ENCODE peak calls at places on chromosome 14, in four cellular contexts. T, R, A and C are unnamed samples.

GRCh38 chr14:22794533-22794932 is 20.7 kb downstream of the SLC7A7 start:
- DNase-seq in T (no peak), R (no peak), A (peak), C (no peak)

GRCh38 chr14:75459099-75459741 is 31.4 kb downstream of the JDP2 start:
- DNase-seq in T (peak), R (no peak), A (no peak), C (peak)

GRCh38 chr14:98692832-98693231 is 579.2 kb downstream of the BCL11B start:
- DNase-seq in T (no peak), R (no peak), A (no peak), C (no peak)

GRCh38 chr14:68718033-68718725 is 74.7 kb downstream of the ZFP36L1 start:
- DNase-seq in T (no peak), R (no peak), A (peak), C (peak)

GRCh38 chr14:68817513-68818212 is 24.8 kb upstream of the ZFP36L1 start:
- DNase-seq in T (no peak), R (no peak), A (no peak), C (no peak)

GRCh38 chr14:103526247-103526913 is 2.6 kb upstream of the TRMT61A start:
- DNase-seq in T (no peak), R (no peak), A (no peak), C (no peak)

GRCh38 chr14:76584271-76584702 is 177.0 kb upstream of the VASH1 start:
- DNase-seq in T (no peak), R (no peak), A (no peak), C (no peak)

GRCh38 chr14:51219473-51220448 is 20.3 kb upstream of the TMX1 start:
- DNase-seq in T (no peak), R (no peak), A (peak), C (peak)

GRCh38 chr14:58765375-58765774 is 127.6 kb downstream of the DACT1 start:
- DNase-seq in T (no peak), R (no peak), A (no peak), C (no peak)

GRCh38 chr14:59688224-59689170 is 111.9 kb upstream of the CCDC175 start:
- DNase-seq in T (peak), R (peak), A (peak), C (peak)

GRCh38 chr14:104799657-104800599 is 973 bp upstream of the ZBTB42 start:
- DNase-seq in T (peak), R (no peak), A (no peak), C (peak)

GRCh38 chr14:43483415-43483814 is 1023.7 kb downstream of the FSCB start:
- DNase-seq in T (no peak), R (no peak), A (no peak), C (no peak)

GRCh38 chr14:89445252-89445973 is 28.4 kb upstream of the FOXN3 start:
- DNase-seq in T (no peak), R (no peak), A (no peak), C (no peak)

GRCh38 chr14:94769413-94770250 is at the start of gene GSC:
- DNase-seq in T (peak), R (no peak), A (no peak), C (peak)

GRCh38 chr14:91111443-91111842 is 2.4 kb upstream of the DGLUCY start:
- DNase-seq in T (no peak), R (no peak), A (no peak), C (no peak)

GRCh38 chr14:63923422-63923752 is 70.6 kb downstream of the SYNE2 start:
- DNase-seq in T (no peak), R (no peak), A (no peak), C (no peak)

GRCh38 chr14:50816419-50817047 is 14.4 kb downstream of the NIN start:
- DNase-seq in T (no peak), R (no peak), A (no peak), C (no peak)

GRCh38 chr14:75303415-75303814 is 24.8 kb downstream of the FOS start:
- DNase-seq in T (peak), R (no peak), A (peak), C (peak)

GRCh38 chr14:54792288-54792687 is 110.3 kb downstream of the GCH1 start:
- DNase-seq in T (no peak), R (no peak), A (no peak), C (no peak)

GRCh38 chr14:71169028-71169427 is 261.8 kb downstream of the PCNX1 start:
- DNase-seq in T (no peak), R (no peak), A (peak), C (no peak)

GRCh38 chr14:76647699-76648298 is 113.5 kb upstream of the VASH1 start:
- DNase-seq in T (peak), R (peak), A (peak), C (peak)

GRCh38 chr14:102699416-102700110 is 77.7 kb upstream of the TRAF3 start:
- DNase-seq in T (no peak), R (no peak), A (no peak), C (no peak)

GRCh38 chr14:37550511-37550910 is 44.5 kb downstream of the FOXA1 start:
- DNase-seq in T (no peak), R (no peak), A (no peak), C (no peak)

GRCh38 chr14:59197695-59198262 is 9.3 kb downstream of the DAAM1 start:
- DNase-seq in T (no peak), R (no peak), A (no peak), C (peak)

GRCh38 chr14:104826858-104827172 is 25.9 kb downstream of the ZBTB42 start:
- DNase-seq in T (no peak), R (no peak), A (no peak), C (no peak)

GRCh38 chr14:104086661-104087461 is 1.4 kb downstream of the ASPG start:
- DNase-seq in T (no peak), R (no peak), A (no peak), C (no peak)

GRCh38 chr14:20757963-20758362 is 10.2 kb upstream of the EDDM3B start:
- DNase-seq in T (peak), R (no peak), A (peak), C (peak)

GRCh38 chr14:104075530-104076151 is 9.9 kb upstream of the ASPG start:
- DNase-seq in T (no peak), R (no peak), A (peak), C (peak)

GRCh38 chr14:61418749-61419148 is 97.4 kb downstream of the PRKCH start:
- DNase-seq in T (no peak), R (no peak), A (no peak), C (no peak)

GRCh38 chr14:21096889-21097615 is 1.4 kb downstream of the ZNF219 start:
- DNase-seq in T (no peak), R (no peak), A (no peak), C (peak)

GRCh38 chr14:104420990-104421389 is 158.6 kb upstream of the C14orf180 start:
- DNase-seq in T (no peak), R (no peak), A (no peak), C (no peak)

GRCh38 chr14:86357866-86358265 is 827.9 kb downstream of the FLRT2 start:
- DNase-seq in T (no peak), R (no peak), A (no peak), C (no peak)

GRCh38 chr14:104590240-104590965 is 10.8 kb downstream of the C14orf180 start:
- DNase-seq in T (no peak), R (no peak), A (no peak), C (no peak)

GRCh38 chr14:20477211-20477876 is 8.1 kb downstream of the PNP start:
- DNase-seq in T (peak), R (no peak), A (no peak), C (peak)

GRCh38 chr14:60087664-60088063 is 4.1 kb upstream of the PCNX4 start:
- DNase-seq in T (no peak), R (no peak), A (no peak), C (peak)

GRCh38 chr14:82080319-82080718 is 546.7 kb upstream of the SEL1L start:
- DNase-seq in T (no peak), R (no peak), A (no peak), C (no peak)